ENCODE peak calls at places on chromosomes 6 and 20, in six cellular contexts. One of them, this sample, is unnamed.
A peak's percentile ranks its signal among the peaks of the same experiment; 100 is the strongest.

GRCh38 chr6:168286116-168286515 is 33.5 kb downstream of the DACT2 start:
- DNase-seq in AML-193: no peak
- DNase-seq in small intestine: no peak
- DNase-seq in AG04450: no peak
- DNase-seq in HCT116: no peak
- DNase-seq in T-helper 17 cell: no peak
- DNase-seq in this sample: no peak

GRCh38 chr20:47205577-47206123 is 150.8 kb downstream of the ZMYND8 start:
- DNase-seq in AG04450: peak; percentile 59
- DNase-seq in T-helper 17 cell: no peak
- DNase-seq in small intestine: peak; percentile 64
- DNase-seq in HCT116: peak; percentile 77
- DNase-seq in AML-193: peak; percentile 44
- DNase-seq in this sample: peak; percentile 95

GRCh38 chr6:131894735-131895424 is 56.3 kb downstream of the CCN2 start:
- DNase-seq in AG04450: no peak
- DNase-seq in HCT116: no peak
- DNase-seq in small intestine: peak; percentile 95
- DNase-seq in AML-193: no peak
- DNase-seq in T-helper 17 cell: no peak
- DNase-seq in this sample: no peak

GRCh38 chr20:39364320-39364719 is 402.2 kb downstream of the DHX35 start:
- DNase-seq in T-helper 17 cell: no peak
- DNase-seq in HCT116: no peak
- DNase-seq in AG04450: no peak
- DNase-seq in small intestine: no peak
- DNase-seq in AML-193: no peak
- DNase-seq in this sample: no peak

GRCh38 chr6:43766964-43767461 is 3.0 kb upstream of the VEGFA start:
- DNase-seq in AML-193: no peak
- DNase-seq in HCT116: no peak
- DNase-seq in T-helper 17 cell: no peak
- DNase-seq in small intestine: peak; percentile 88
- DNase-seq in AG04450: no peak
- DNase-seq in this sample: no peak

GRCh38 chr6:89242574-89243330 is 25.6 kb upstream of the GABRR1 start:
- DNase-seq in small intestine: peak; percentile 60
- DNase-seq in T-helper 17 cell: no peak
- DNase-seq in HCT116: peak; percentile 59
- DNase-seq in AML-193: peak; percentile 81
- DNase-seq in AG04450: peak; percentile 34
- DNase-seq in this sample: no peak

GRCh38 chr6:28982476-28983266 is 22.4 kb downstream of the ZNF311 start:
- DNase-seq in T-helper 17 cell: no peak
- DNase-seq in AG04450: no peak
- DNase-seq in AML-193: peak; percentile 72
- DNase-seq in small intestine: peak; percentile 30
- DNase-seq in HCT116: no peak
- DNase-seq in this sample: no peak

GRCh38 chr20:33896509-33896908 is 85.4 kb downstream of the CHMP4B start:
- DNase-seq in T-helper 17 cell: no peak
- DNase-seq in HCT116: no peak
- DNase-seq in small intestine: no peak
- DNase-seq in AML-193: no peak
- DNase-seq in AG04450: no peak
- DNase-seq in this sample: no peak

GRCh38 chr6:106125925-106126435 is 39.8 kb downstream of the PRDM1 start:
- DNase-seq in small intestine: peak; percentile 90
- DNase-seq in HCT116: no peak
- DNase-seq in T-helper 17 cell: no peak
- DNase-seq in AG04450: no peak
- DNase-seq in AML-193: no peak
- DNase-seq in this sample: no peak

GRCh38 chr6:166830185-166830890 is 126.0 kb downstream of the RNASET2 start:
- DNase-seq in small intestine: no peak
- DNase-seq in T-helper 17 cell: no peak
- DNase-seq in AG04450: no peak
- DNase-seq in HCT116: no peak
- DNase-seq in AML-193: peak; percentile 15
- DNase-seq in this sample: no peak

GRCh38 chr20:603116-603640 is 6.9 kb downstream of the TCF15 start:
- DNase-seq in small intestine: no peak
- DNase-seq in AML-193: no peak
- DNase-seq in T-helper 17 cell: no peak
- DNase-seq in AG04450: no peak
- DNase-seq in HCT116: no peak
- DNase-seq in this sample: no peak

GRCh38 chr6:75204959-75205775 is 686 bp downstream of the COL12A1 start:
- DNase-seq in HCT116: no peak
- DNase-seq in small intestine: no peak
- DNase-seq in AG04450: peak; percentile 47
- DNase-seq in AML-193: no peak
- DNase-seq in T-helper 17 cell: no peak
- DNase-seq in this sample: no peak

GRCh38 chr6:111205502-111205901 is 118.2 kb downstream of the SLC16A10 start:
- DNase-seq in T-helper 17 cell: no peak
- DNase-seq in HCT116: no peak
- DNase-seq in AG04450: no peak
- DNase-seq in small intestine: no peak
- DNase-seq in AML-193: no peak
- DNase-seq in this sample: no peak

GRCh38 chr6:120965814-120966213 is 368.5 kb downstream of the TBC1D32 start:
- DNase-seq in AG04450: no peak
- DNase-seq in T-helper 17 cell: no peak
- DNase-seq in AML-193: no peak
- DNase-seq in HCT116: peak; percentile 1
- DNase-seq in small intestine: no peak
- DNase-seq in this sample: no peak

GRCh38 chr6:45422541-45423110 is 44.9 kb upstream of the SUPT3H start:
- DNase-seq in small intestine: no peak
- DNase-seq in AML-193: peak; percentile 53
- DNase-seq in T-helper 17 cell: peak; percentile 59
- DNase-seq in AG04450: no peak
- DNase-seq in HCT116: no peak
- DNase-seq in this sample: no peak

GRCh38 chr6:138115191-138115590 is 8.0 kb upstream of the PERP start:
- DNase-seq in HCT116: no peak
- DNase-seq in T-helper 17 cell: no peak
- DNase-seq in small intestine: no peak
- DNase-seq in AG04450: no peak
- DNase-seq in AML-193: no peak
- DNase-seq in this sample: peak; percentile 69

GRCh38 chr6:39555136-39555535 is 170.1 kb downstream of the KIF6 start:
- DNase-seq in AML-193: no peak
- DNase-seq in small intestine: no peak
- DNase-seq in AG04450: no peak
- DNase-seq in HCT116: no peak
- DNase-seq in T-helper 17 cell: no peak
- DNase-seq in this sample: no peak